ENCODE peak calls at places on chromosomes 6 and 20, in six cellular contexts. B is A549, K is stomach, O is Peyer's patch, Z is H1, C is tibial nerve. V is an unnamed sample.

GRCh38 chr6:33923857-33924514 is 120.2 kb upstream of the MLN start:
- DNase-seq in B (no peak), K (no peak), O (no peak), Z (no peak), C (no peak), V (no peak)

GRCh38 chr6:41464481-41464880 is 81.7 kb upstream of the FOXP4 start:
- DNase-seq in B (no peak), K (no peak), O (no peak), Z (no peak), C (no peak), V (no peak)

GRCh38 chr20:17659801-17660200 is 22.2 kb downstream of the RRBP1 start:
- DNase-seq in B (no peak), K (no peak), O (no peak), Z (no peak), C (no peak), V (no peak)

GRCh38 chr6:98787961-98788360 is 46.4 kb upstream of the POU3F2 start:
- DNase-seq in B (no peak), K (no peak), O (no peak), Z (peak), C (no peak), V (peak)

GRCh38 chr20:61744691-61745396 is 320.8 kb downstream of the TAF4 start:
- DNase-seq in B (no peak), K (no peak), O (no peak), Z (no peak), C (no peak), V (no peak)

GRCh38 chr6:144661101-144661806 is 376.1 kb downstream of the UTRN start:
- DNase-seq in B (no peak), K (no peak), O (no peak), Z (no peak), C (no peak), V (no peak)

GRCh38 chr6:53119349-53119748 is 29.3 kb downstream of the GCM1 start:
- DNase-seq in B (peak), K (no peak), O (no peak), Z (no peak), C (no peak), V (no peak)

GRCh38 chr6:130603391-130603790 is 223.8 kb upstream of the SMLR1 start:
- DNase-seq in B (no peak), K (no peak), O (no peak), Z (no peak), C (no peak), V (no peak)

GRCh38 chr6:135144678-135145508 is 36.2 kb upstream of the MYB start:
- DNase-seq in B (no peak), K (no peak), O (no peak), Z (no peak), C (no peak), V (no peak)

GRCh38 chr20:51768759-51769517 is 748 bp upstream of the ATP9A start:
- DNase-seq in B (no peak), K (no peak), O (no peak), Z (no peak), C (no peak), V (no peak)

GRCh38 chr6:81562169-81562568 is 190.3 kb downstream of the TENT5A start:
- DNase-seq in B (peak), K (no peak), O (no peak), Z (no peak), C (no peak), V (no peak)

GRCh38 chr6:118249680-118250079 is 298.4 kb upstream of the PLN start:
- DNase-seq in B (no peak), K (no peak), O (no peak), Z (no peak), C (no peak), V (no peak)

GRCh38 chr6:47034919-47035318 is 7.2 kb downstream of the ADGRF1 start:
- DNase-seq in B (no peak), K (no peak), O (no peak), Z (no peak), C (no peak), V (peak)

GRCh38 chr20:50120935-50121693 is 8.2 kb upstream of the UBE2V1 start:
- DNase-seq in B (peak), K (peak), O (peak), Z (peak), C (no peak), V (peak)

GRCh38 chr6:85404497-85405174 is 45.2 kb upstream of the NT5E start:
- DNase-seq in B (peak), K (peak), O (no peak), Z (no peak), C (no peak), V (no peak)

GRCh38 chr20:40630723-40631631 is 58.1 kb downstream of the MAFB start:
- DNase-seq in B (no peak), K (no peak), O (no peak), Z (no peak), C (no peak), V (no peak)

GRCh38 chr20:53608456-53609413 is 15.1 kb upstream of the ZNF217 start:
- DNase-seq in B (no peak), K (peak), O (peak), Z (peak), C (no peak), V (peak)

GRCh38 chr20:53608071-53608455 is 14.4 kb upstream of the ZNF217 start:
- DNase-seq in B (no peak), K (peak), O (peak), Z (no peak), C (no peak), V (peak)

GRCh38 chr20:53611449-53611894 is 17.8 kb upstream of the ZNF217 start:
- DNase-seq in B (peak), K (peak), O (peak), Z (peak), C (no peak), V (peak)

GRCh38 chr20:53606364-53606985 is 12.8 kb upstream of the ZNF217 start:
- DNase-seq in B (no peak), K (peak), O (peak), Z (no peak), C (no peak), V (no peak)

DNA sequence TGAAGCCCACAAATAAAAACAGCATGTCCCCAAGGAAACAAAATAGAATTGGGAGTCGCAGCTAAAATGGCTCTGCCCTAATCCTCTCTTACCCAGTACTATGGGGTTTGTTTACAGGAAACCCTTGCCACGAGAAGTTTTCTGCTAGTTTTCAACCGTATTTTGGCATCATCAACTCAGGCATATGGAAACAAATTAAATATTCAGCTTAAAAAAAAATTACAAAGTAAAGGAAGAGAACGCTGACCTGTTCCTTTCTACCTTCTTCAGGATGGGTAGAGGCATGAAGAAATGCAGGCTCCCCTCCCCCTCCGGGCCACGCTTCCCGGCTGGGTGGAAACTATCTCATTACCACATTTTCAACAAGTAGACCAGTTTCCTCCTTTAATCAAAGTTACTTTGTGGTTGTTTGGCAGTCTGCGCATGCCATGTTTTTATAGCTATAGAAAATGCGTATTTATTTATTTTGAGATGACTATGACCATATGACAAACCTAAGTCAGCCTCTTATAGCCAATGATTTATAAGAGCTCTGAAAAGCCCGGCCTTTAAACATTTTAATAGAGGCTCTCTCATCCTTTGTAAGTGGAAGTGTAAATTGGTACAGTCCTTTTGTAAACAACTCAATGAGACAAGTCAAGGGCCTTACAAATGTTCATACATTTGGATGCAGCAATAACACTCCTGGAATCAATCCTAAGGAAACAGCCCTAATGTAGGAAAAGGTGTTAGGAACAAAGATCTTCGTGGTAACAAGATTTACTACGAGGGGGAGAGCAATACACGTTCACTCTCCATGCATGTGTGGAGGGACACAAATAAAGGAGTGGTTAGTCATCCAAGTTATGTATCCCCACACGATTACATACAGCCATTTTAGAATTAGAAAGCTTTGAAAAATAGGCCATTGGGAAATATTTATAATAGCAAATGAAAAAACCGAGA is 16.1 kb upstream of the ZNF217 start:
- DNase-seq in B (peak), K (peak), O (peak), Z (peak), C (no peak), V (peak)
- TF ChIP-seq POLR2A in B (no peak), K (no peak), O (no peak), Z (no peak), C (no peak), V (no peak)

DNA sequence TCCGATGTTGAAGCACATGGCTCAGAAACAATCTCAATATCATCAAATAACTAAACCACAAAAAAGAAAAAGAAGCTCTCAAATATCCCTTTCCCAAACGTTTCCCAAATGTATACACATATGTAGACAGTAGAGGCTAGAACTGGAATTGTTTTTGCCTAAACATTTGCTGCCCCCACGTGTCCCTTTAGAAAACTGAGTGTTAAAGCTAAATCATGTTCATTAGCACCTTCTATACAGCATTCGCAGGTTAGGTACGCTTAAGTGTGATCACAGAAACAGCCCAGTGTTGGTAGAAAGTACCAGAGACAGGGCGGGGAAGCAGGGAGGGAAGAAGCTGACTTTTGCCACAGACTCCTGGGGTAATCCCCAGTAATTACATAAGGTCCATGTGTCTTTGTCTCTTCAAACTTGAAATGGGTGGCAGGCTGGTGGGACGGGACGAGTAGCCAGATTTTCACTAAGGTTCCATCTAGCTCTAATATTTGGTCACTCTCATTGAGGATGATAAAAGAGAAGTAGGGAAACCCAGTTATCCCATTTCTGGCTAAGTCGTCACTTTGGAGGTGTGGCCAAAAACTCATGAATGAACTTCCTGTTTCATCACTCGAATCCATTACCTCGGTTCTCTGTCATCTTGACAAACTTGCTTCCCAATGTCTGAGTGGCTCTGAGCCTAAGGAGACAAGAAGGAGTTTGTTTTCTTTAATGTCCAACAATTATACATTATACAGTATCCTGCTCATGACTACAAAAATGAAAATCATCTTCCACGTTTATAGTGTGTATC is 15.0 kb upstream of the TFAP2A start:
- DNase-seq in B (no peak), K (no peak), O (no peak), Z (peak), C (no peak), V (no peak)
- TF ChIP-seq POLR2A in B (no peak), K (no peak), O (no peak), Z (no peak), C (no peak), V (no peak)

GRCh38 chr20:45950330-45950646 is 15.8 kb downstream of the PCIF1 start:
- DNase-seq in B (no peak), K (no peak), O (no peak), Z (no peak), C (no peak), V (no peak)

GRCh38 chr20:45951474-45951873 is 17.0 kb downstream of the PCIF1 start:
- DNase-seq in B (no peak), K (no peak), O (no peak), Z (no peak), C (no peak), V (no peak)

GRCh38 chr20:45948742-45949541 is 14.5 kb downstream of the PCIF1 start:
- DNase-seq in B (no peak), K (no peak), O (no peak), Z (no peak), C (no peak), V (no peak)

GRCh38 chr20:45948261-45948733 is 13.8 kb downstream of the PCIF1 start:
- DNase-seq in B (no peak), K (no peak), O (no peak), Z (no peak), C (no peak), V (no peak)

GRCh38 chr20:45949542-45950329 is 15.3 kb downstream of the PCIF1 start:
- DNase-seq in B (no peak), K (no peak), O (no peak), Z (no peak), C (no peak), V (no peak)
- TF ChIP-seq POLR2A in B (no peak), K (no peak), O (no peak), Z (no peak), C (no peak), V (no peak)

GRCh38 chr20:34876161-34877001 is at the start of gene ACSS2:
- DNase-seq in B (peak), K (peak), O (peak), Z (peak), C (peak), V (peak)

GRCh38 chr20:34873583-34874093 is 982 bp upstream of the GGT7 start:
- DNase-seq in B (no peak), K (no peak), O (no peak), Z (no peak), C (no peak), V (no peak)

GRCh38 chr20:34877002-34877264 is 521 bp downstream of the ACSS2 start:
- DNase-seq in B (no peak), K (no peak), O (no peak), Z (no peak), C (no peak), V (no peak)

GRCh38 chr20:34874094-34874654 is 1.5 kb upstream of the GGT7 start:
- DNase-seq in B (peak), K (peak), O (peak), Z (peak), C (peak), V (peak)

GRCh38 chr20:34875657-34876160 is 703 bp upstream of the ACSS2 start:
- DNase-seq in B (no peak), K (no peak), O (no peak), Z (no peak), C (no peak), V (no peak)
- TF ChIP-seq POLR2A in B (no peak), K (no peak), O (no peak), Z (no peak), C (peak), V (peak)

DNA sequence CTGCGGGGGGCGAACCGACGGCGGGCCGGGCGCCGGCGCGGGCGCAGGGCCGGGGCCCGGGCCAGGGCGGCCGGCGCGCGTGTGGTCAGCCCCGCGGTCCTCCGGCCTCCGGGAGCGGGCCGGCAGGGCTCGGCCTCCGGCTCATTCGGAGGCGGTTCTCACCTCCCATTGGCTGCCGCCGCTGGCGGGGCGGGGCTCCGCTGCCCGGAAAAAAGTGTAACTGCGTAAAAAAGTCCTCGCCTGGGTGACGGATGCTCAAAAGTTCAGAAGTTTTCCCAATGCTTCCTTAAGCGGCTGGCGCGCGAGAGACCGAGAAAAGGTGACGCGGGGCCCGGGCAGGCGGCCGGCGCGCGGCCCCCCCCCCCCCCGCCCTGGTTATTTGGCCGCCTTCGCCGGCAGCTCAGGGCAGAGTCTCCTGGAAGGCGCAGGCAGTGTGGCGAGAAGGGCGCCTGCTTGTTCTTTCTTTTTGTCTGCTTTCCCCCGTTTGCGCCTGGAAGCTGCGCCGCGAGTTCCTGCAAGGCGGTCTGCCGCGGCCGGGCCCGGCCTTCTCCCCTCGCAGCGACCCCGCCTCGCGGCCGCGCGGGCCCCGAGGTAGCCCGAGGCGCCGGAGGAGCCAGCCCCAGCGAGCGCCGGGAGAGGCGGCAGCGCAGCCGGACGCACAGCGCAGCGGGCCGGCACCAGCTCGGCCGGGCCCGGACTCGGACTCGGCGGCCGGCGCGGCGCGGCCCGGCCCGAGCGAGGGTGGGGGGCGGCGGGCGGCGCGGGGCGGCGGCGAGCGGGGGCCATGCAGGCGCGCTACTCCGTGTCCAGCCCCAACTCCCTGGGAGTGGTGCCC is at the start of gene FOXC1:
- DNase-seq in B (peak), K (peak), O (no peak), Z (no peak), C (peak), V (peak)
- TF ChIP-seq POLR2A in B (peak), K (no peak), O (no peak), Z (no peak), C (peak), V (no peak)

GRCh38 chr20:62929051-62929538 is 2.8 kb upstream of the DIDO1 start:
- DNase-seq in B (no peak), K (peak), O (peak), Z (peak), C (peak), V (peak)
- TF ChIP-seq POLR2A in B (no peak), K (no peak), O (peak), Z (peak), C (no peak), V (no peak)

DNA sequence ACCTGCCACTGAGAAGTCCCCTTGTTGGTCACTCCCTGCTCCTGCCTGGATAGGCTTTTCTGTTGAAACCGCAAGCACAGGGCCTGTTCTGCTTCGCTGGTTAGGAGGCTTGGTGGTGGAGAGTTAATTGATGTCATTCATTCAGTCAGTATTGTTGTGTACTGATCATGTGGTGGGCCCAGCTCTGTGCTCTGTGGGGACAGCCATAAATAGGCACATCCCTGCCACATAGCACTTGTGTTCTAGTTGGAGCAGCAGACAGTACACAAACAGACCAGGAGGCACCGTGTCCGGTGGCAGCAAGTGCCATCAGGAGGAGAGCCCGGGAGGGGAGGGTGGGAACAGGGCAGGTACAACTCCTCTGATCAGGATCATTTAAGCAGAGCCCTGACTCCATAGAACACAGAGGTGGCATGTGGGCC is 155.2 kb upstream of the INSM1 start:
- DNase-seq in B (no peak), K (no peak), O (no peak), Z (no peak), C (no peak), V (no peak)
- TF ChIP-seq POLR2A in B (no peak), K (no peak), O (no peak), Z (no peak), C (no peak), V (no peak)

GRCh38 chr6:27811383-27811782 is 100.8 kb downstream of the OR2B2 start:
- DNase-seq in B (no peak), K (no peak), O (no peak), Z (no peak), C (no peak), V (no peak)

GRCh38 chr6:27812078-27812804 is 100.0 kb downstream of the OR2B2 start:
- DNase-seq in B (no peak), K (no peak), O (no peak), Z (no peak), C (no peak), V (no peak)

GRCh38 chr6:27809939-27810767 is 102.0 kb downstream of the OR2B2 start:
- DNase-seq in B (peak), K (peak), O (peak), Z (peak), C (no peak), V (peak)

GRCh38 chr6:27809067-27809938 is 102.9 kb downstream of the OR2B2 start:
- DNase-seq in B (no peak), K (no peak), O (no peak), Z (no peak), C (no peak), V (no peak)

DNA sequence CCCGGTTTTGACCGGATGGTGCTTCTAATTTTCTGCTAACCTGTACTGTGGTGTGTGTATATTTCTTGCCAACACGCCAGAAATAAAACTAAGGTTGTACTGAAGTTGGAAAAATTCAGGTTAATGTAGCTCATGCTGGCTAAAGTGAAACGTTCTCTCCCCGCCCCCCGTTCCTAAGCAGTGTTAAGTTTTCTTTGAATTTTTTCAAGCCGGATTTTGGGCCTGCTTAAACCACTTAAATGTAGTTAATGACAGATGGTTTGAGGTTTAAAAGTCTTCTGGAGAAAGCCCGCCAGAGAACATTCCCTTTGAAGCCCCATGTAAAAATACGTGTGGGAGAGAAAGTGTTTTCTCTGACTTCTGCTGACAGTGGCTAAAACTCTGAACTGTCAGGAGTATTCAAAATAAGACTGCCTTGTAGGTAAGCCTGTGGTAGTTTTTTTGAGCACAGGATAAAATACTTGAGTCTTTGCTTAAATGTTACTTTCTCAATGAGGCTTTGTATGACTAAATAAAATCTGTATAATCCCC is 101.4 kb downstream of the OR2B2 start:
- DNase-seq in B (no peak), K (no peak), O (no peak), Z (peak), C (no peak), V (no peak)
- TF ChIP-seq POLR2A in B (no peak), K (no peak), O (no peak), Z (peak), C (no peak), V (no peak)

V was measured in upper lobe of left lung.